ENCODE peak calls at places on chromosomes 11 and 22, in four cellular contexts. O is GM12865, B is glutamatergic neuron, L is HFF-Myc. Q is an unnamed sample.

GRCh38 chr22:48628891-48629559 is 1198.6 kb downstream of the BRD1 start:
- DNase-seq in O (no peak), L (no peak), B (no peak), Q (no peak)

GRCh38 chr11:92893276-92893675 is 76.2 kb upstream of the MTNR1B start:
- DNase-seq in B (no peak), O (no peak), L (no peak), Q (no peak)

GRCh38 chr11:66438009-66438503 is 592 bp downstream of the MRPL11 start:
- DNase-seq in B (no peak), O (no peak), L (no peak), Q (no peak)

GRCh38 chr22:21642584-21643448 is 714 bp downstream of the SDF2L1 start:
- DNase-seq in O (peak), L (no peak), B (peak), Q (peak)

GRCh38 chr11:22787565-22788162 is 41.9 kb downstream of the SVIP start:
- DNase-seq in B (peak), O (peak), L (peak), Q (peak)

GRCh38 chr22:41636467-41636866 is 15.4 kb downstream of the XRCC6 start:
- DNase-seq in B (no peak), L (no peak), O (no peak), Q (no peak)

GRCh38 chr11:69333149-69333710 is 39.3 kb downstream of the MYEOV start:
- DNase-seq in O (no peak), L (no peak), B (no peak), Q (no peak)

GRCh38 chr11:130425156-130425555 is 3.3 kb downstream of the ADAMTS8 start:
- DNase-seq in B (no peak), O (no peak), L (no peak), Q (no peak)

GRCh38 chr22:40238425-40239344 is 61.0 kb downstream of the TNRC6B start:
- DNase-seq in B (no peak), O (peak), L (peak), Q (no peak)

GRCh38 chr11:74307409-74307808 is 4.0 kb downstream of the P4HA3 start:
- DNase-seq in O (no peak), B (no peak), L (no peak), Q (no peak)

GRCh38 chr11:22711212-22711770 is 44.9 kb downstream of the GAS2 start:
- DNase-seq in O (no peak), L (no peak), B (peak), Q (no peak)

GRCh38 chr11:65246506-65246905 is 15.3 kb upstream of the POLA2 start:
- DNase-seq in L (no peak), B (no peak), O (no peak), Q (no peak)

GRCh38 chr22:24133187-24133965 is 47.9 kb upstream of the SUSD2 start:
- DNase-seq in B (no peak), L (no peak), O (no peak), Q (peak)

GRCh38 chr11:128530119-128531091 is 57.0 kb downstream of the ETS1 start:
- DNase-seq in L (peak), O (no peak), B (no peak), Q (no peak)

GRCh38 chr11:128531588-128531987 is 55.8 kb downstream of the ETS1 start:
- DNase-seq in L (no peak), B (no peak), O (no peak), Q (no peak)

GRCh38 chr11:128533473-128533872 is 53.9 kb downstream of the ETS1 start:
- DNase-seq in B (no peak), L (no peak), O (no peak), Q (no peak)

GRCh38 chr11:128532571-128533091 is 54.7 kb downstream of the ETS1 start:
- DNase-seq in L (no peak), B (no peak), O (no peak), Q (no peak)

GRCh38 chr11:128532016-128532570 is 55.3 kb downstream of the ETS1 start:
- DNase-seq in O (no peak), B (no peak), L (no peak), Q (no peak)
- TF ChIP-seq CTCF in O (no peak), B (no peak), L (no peak), Q (no peak)

GRCh38 chr22:25477358-25477757 is 87.1 kb upstream of the GRK3 start:
- DNase-seq in B (no peak), L (no peak), O (no peak), Q (no peak)
- TF ChIP-seq CTCF in B (no peak), L (no peak), O (no peak), Q (no peak)

GRCh38 chr11:61429691-61430582 is at the start of the genes CPSF7 and SDHAF2:
- DNase-seq in L (peak), B (peak), O (peak), Q (peak)
- TF ChIP-seq CTCF in L (no peak), B (no peak), O (no peak), Q (no peak)

GRCh38 chr11:62752994-62753735 is 795 bp downstream of the ZBTB3 start:
- DNase-seq in L (no peak), O (no peak), B (no peak), Q (no peak)

GRCh38 chr11:62752177-62752785 is 1.7 kb downstream of the ZBTB3 start:
- DNase-seq in B (no peak), O (no peak), L (no peak), Q (no peak)

GRCh38 chr11:62757846-62758788 is 3.3 kb upstream of the POLR2G start:
- DNase-seq in O (no peak), B (no peak), L (no peak), Q (no peak)

GRCh38 chr11:62755086-62755615 is 1.2 kb upstream of the ZBTB3 start:
- DNase-seq in L (no peak), B (no peak), O (no peak), Q (no peak)

GRCh38 chr11:62753736-62754603 is at the start of gene ZBTB3:
- DNase-seq in L (peak), O (peak), B (peak), Q (peak)
- TF ChIP-seq CTCF in L (no peak), O (no peak), B (no peak), Q (no peak)

Q was measured in WERI-Rb-1.